ENCODE peak calls at places on chromosomes 11 and 22, in five cellular contexts. One of them, this sample, is unnamed.
A peak's percentile ranks its signal among the peaks of the same experiment; 100 is the strongest.

GRCh38 chr22:46612904-46613605 is 7.1 kb upstream of the GRAMD4 start:
- DNase-seq in esophagus squamous epithelium: no peak
- DNase-seq in HCT116: no peak
- DNase-seq in GM23338: no peak
- DNase-seq in colonic mucosa: peak; percentile 69
- DNase-seq in this sample: no peak

GRCh38 chr11:26766996-26767395 is 45.1 kb upstream of the SLC5A12 start:
- DNase-seq in esophagus squamous epithelium: no peak
- DNase-seq in HCT116: no peak
- DNase-seq in GM23338: no peak
- DNase-seq in colonic mucosa: no peak
- DNase-seq in this sample: no peak

GRCh38 chr11:76824083-76824939 is 36.4 kb upstream of the ACER3 start:
- DNase-seq in esophagus squamous epithelium: no peak
- DNase-seq in HCT116: peak; percentile 22
- DNase-seq in GM23338: peak; percentile 10
- DNase-seq in colonic mucosa: peak; percentile 15
- DNase-seq in this sample: no peak

GRCh38 chr11:120112174-120112796 is 25.6 kb downstream of the TRIM29 start:
- DNase-seq in esophagus squamous epithelium: no peak
- DNase-seq in HCT116: no peak
- DNase-seq in GM23338: peak; percentile 56
- DNase-seq in colonic mucosa: no peak
- DNase-seq in this sample: no peak

GRCh38 chr22:46614070-46614931 is 5.9 kb upstream of the GRAMD4 start:
- DNase-seq in esophagus squamous epithelium: no peak
- DNase-seq in HCT116: no peak
- DNase-seq in GM23338: no peak
- DNase-seq in colonic mucosa: no peak
- DNase-seq in this sample: no peak

GRCh38 chr11:72652871-72653615 is 21.2 kb downstream of the PDE2A start:
- DNase-seq in esophagus squamous epithelium: no peak
- DNase-seq in HCT116: no peak
- DNase-seq in GM23338: peak; percentile 91
- DNase-seq in colonic mucosa: no peak
- DNase-seq in this sample: no peak

GRCh38 chr22:28018461-28018927 is 99.4 kb upstream of the PITPNB start:
- DNase-seq in esophagus squamous epithelium: no peak
- DNase-seq in HCT116: no peak
- DNase-seq in GM23338: no peak
- DNase-seq in colonic mucosa: no peak
- DNase-seq in this sample: no peak

GRCh38 chr11:19380375-19380774 is 139.6 kb upstream of the E2F8 start:
- DNase-seq in esophagus squamous epithelium: no peak
- DNase-seq in HCT116: peak; percentile 29
- DNase-seq in GM23338: no peak
- DNase-seq in colonic mucosa: no peak
- DNase-seq in this sample: peak; percentile 92

GRCh38 chr11:88569342-88569741 is 231.8 kb upstream of the CTSC start:
- DNase-seq in esophagus squamous epithelium: no peak
- DNase-seq in HCT116: no peak
- DNase-seq in GM23338: no peak
- DNase-seq in colonic mucosa: no peak
- DNase-seq in this sample: no peak

GRCh38 chr22:43135565-43135964 is 7.6 kb downstream of the MCAT start:
- DNase-seq in esophagus squamous epithelium: no peak
- DNase-seq in HCT116: no peak
- DNase-seq in GM23338: no peak
- DNase-seq in colonic mucosa: no peak
- DNase-seq in this sample: no peak

GRCh38 chr11:113528982-113529381 is 53.8 kb upstream of the DRD2 start:
- DNase-seq in esophagus squamous epithelium: no peak
- DNase-seq in HCT116: no peak
- DNase-seq in GM23338: no peak
- DNase-seq in colonic mucosa: no peak
- DNase-seq in this sample: no peak

GRCh38 chr11:134539285-134539684 is 127.2 kb upstream of the B3GAT1 start:
- DNase-seq in esophagus squamous epithelium: no peak
- DNase-seq in HCT116: no peak
- DNase-seq in GM23338: no peak
- DNase-seq in colonic mucosa: no peak
- DNase-seq in this sample: no peak

GRCh38 chr22:39724390-39724789 is 153.8 kb downstream of the CACNA1I start:
- DNase-seq in esophagus squamous epithelium: no peak
- DNase-seq in HCT116: peak; percentile 32
- DNase-seq in GM23338: peak; percentile 41
- DNase-seq in colonic mucosa: no peak
- DNase-seq in this sample: no peak

GRCh38 chr22:45125198-45125597 is 38.5 kb upstream of the NUP50 start:
- DNase-seq in esophagus squamous epithelium: no peak
- DNase-seq in HCT116: no peak
- DNase-seq in GM23338: no peak
- DNase-seq in colonic mucosa: no peak
- DNase-seq in this sample: peak; percentile 69

GRCh38 chr11:131739243-131739882 is 368.9 kb downstream of the NTM start:
- DNase-seq in esophagus squamous epithelium: no peak
- DNase-seq in HCT116: no peak
- DNase-seq in GM23338: peak; percentile 47
- DNase-seq in colonic mucosa: no peak
- DNase-seq in this sample: no peak

GRCh38 chr22:37636186-37636948 is 3.1 kb upstream of the SH3BP1 start:
- DNase-seq in esophagus squamous epithelium: no peak
- DNase-seq in HCT116: no peak
- DNase-seq in GM23338: peak; percentile 47
- DNase-seq in colonic mucosa: no peak
- DNase-seq in this sample: peak; percentile 65

GRCh38 chr11:96113100-96113710 is 189.3 kb upstream of the MTMR2 start:
- DNase-seq in esophagus squamous epithelium: no peak
- DNase-seq in HCT116: no peak
- DNase-seq in GM23338: no peak
- DNase-seq in colonic mucosa: no peak
- DNase-seq in this sample: no peak

GRCh38 chr11:132080121-132080520 is 709.7 kb downstream of the NTM start:
- DNase-seq in esophagus squamous epithelium: no peak
- DNase-seq in HCT116: no peak
- DNase-seq in GM23338: no peak
- DNase-seq in colonic mucosa: no peak
- DNase-seq in this sample: no peak

GRCh38 chr11:74449369-74449931 is 17.9 kb downstream of the KCNE3 start:
- DNase-seq in esophagus squamous epithelium: no peak
- DNase-seq in HCT116: peak; percentile 57
- DNase-seq in GM23338: peak; percentile 89
- DNase-seq in colonic mucosa: peak; percentile 63
- DNase-seq in this sample: peak; percentile 59

GRCh38 chr11:19076744-19077589 is 16.4 kb upstream of the MRGPRX2 start:
- DNase-seq in esophagus squamous epithelium: no peak
- DNase-seq in HCT116: peak; percentile 31
- DNase-seq in GM23338: peak; percentile 69
- DNase-seq in colonic mucosa: peak; percentile 73
- DNase-seq in this sample: no peak

GRCh38 chr22:50602338-50602700 is 1.7 kb downstream of the MAPK8IP2 start:
- DNase-seq in esophagus squamous epithelium: no peak
- DNase-seq in HCT116: no peak
- DNase-seq in GM23338: no peak
- DNase-seq in colonic mucosa: no peak
- DNase-seq in this sample: no peak

GRCh38 chr22:50600541-50600940 is at the start of gene MAPK8IP2:
- DNase-seq in esophagus squamous epithelium: no peak
- DNase-seq in HCT116: no peak
- DNase-seq in GM23338: no peak
- DNase-seq in colonic mucosa: no peak
- DNase-seq in this sample: no peak

GRCh38 chr22:50601669-50602337 is 1.2 kb downstream of the MAPK8IP2 start:
- DNase-seq in esophagus squamous epithelium: no peak
- DNase-seq in HCT116: no peak
- DNase-seq in GM23338: no peak
- DNase-seq in colonic mucosa: no peak
- DNase-seq in this sample: no peak

GRCh38 chr22:50599816-50600454 is 658 bp upstream of the MAPK8IP2 start:
- DNase-seq in esophagus squamous epithelium: no peak
- DNase-seq in HCT116: no peak
- DNase-seq in GM23338: peak; percentile 76
- DNase-seq in colonic mucosa: peak; percentile 51
- DNase-seq in this sample: no peak

GRCh38 chr22:50600967-50601668 is 525 bp downstream of the MAPK8IP2 start:
- DNase-seq in esophagus squamous epithelium: no peak
- DNase-seq in HCT116: no peak
- DNase-seq in GM23338: no peak
- DNase-seq in colonic mucosa: no peak
- DNase-seq in this sample: no peak
- H3K4me3 ChIP-seq in esophagus squamous epithelium: peak overlapping the region; percentile 35
- H3K4me3 ChIP-seq in HCT116: peak overlapping the region; percentile 55
- H3K4me3 ChIP-seq in GM23338: peak overlapping the region; percentile 55
- H3K4me3 ChIP-seq in colonic mucosa: no peak overlapping the region
- H3K4me3 ChIP-seq in this sample: no peak overlapping the region

GRCh38 chr11:85723088-85723487 is 37.1 kb upstream of the CCDC89 start:
- DNase-seq in esophagus squamous epithelium: no peak
- DNase-seq in HCT116: no peak
- DNase-seq in GM23338: no peak
- DNase-seq in colonic mucosa: no peak
- DNase-seq in this sample: no peak

GRCh38 chr11:85718126-85718943 is 32.3 kb upstream of the CCDC89 start:
- DNase-seq in esophagus squamous epithelium: no peak
- DNase-seq in HCT116: no peak
- DNase-seq in GM23338: no peak
- DNase-seq in colonic mucosa: no peak
- DNase-seq in this sample: no peak

GRCh38 chr11:85717360-85717927 is 31.4 kb upstream of the CCDC89 start:
- DNase-seq in esophagus squamous epithelium: no peak
- DNase-seq in HCT116: no peak
- DNase-seq in GM23338: no peak
- DNase-seq in colonic mucosa: no peak
- DNase-seq in this sample: no peak

GRCh38 chr11:85721191-85721590 is 35.2 kb upstream of the CCDC89 start:
- DNase-seq in esophagus squamous epithelium: no peak
- DNase-seq in HCT116: no peak
- DNase-seq in GM23338: no peak
- DNase-seq in colonic mucosa: no peak
- DNase-seq in this sample: no peak

DNA sequence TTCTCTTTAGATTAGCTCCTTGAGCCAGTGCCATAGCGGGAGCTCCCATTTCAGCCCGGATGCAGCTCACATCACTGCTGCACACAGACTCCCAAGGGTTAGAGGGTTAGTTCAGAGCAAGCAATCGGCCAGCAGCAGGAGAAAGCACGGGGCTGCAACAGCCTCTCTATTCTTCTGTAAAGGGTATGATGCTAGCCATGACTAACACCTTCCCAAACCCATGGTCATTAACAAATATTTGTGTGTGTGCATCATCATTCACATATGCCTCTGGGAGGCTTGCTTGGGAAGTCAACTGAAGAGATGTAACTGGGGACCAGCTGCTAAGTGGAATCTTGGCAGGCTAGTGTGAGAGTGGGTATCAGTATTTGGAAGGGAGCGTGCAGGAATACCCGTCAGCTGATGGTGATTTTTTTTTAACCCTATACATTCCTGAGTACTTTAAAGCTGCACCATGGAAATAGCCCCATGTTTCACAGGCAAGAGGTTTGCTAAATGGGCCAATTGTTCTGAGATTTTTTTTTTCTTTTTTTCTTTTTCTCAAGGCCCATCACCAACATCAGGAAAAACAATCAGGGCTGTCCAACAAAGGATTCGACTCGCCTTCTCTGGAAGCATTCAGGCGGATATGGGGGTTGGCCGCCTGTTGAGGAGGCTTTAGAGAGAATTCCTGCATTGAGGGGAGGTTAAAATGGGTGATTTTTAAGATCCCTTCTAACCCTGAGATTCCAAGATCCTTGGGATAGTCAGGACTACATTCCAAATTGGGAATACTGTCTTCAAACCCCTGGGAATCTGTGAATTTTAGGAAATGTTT is 33.2 kb upstream of the CCDC89 start:
- DNase-seq in esophagus squamous epithelium: no peak
- DNase-seq in HCT116: peak; percentile 82
- DNase-seq in GM23338: peak; percentile 86
- DNase-seq in colonic mucosa: no peak
- DNase-seq in this sample: peak; percentile 96
- H3K4me3 ChIP-seq in esophagus squamous epithelium: peak overlapping the region; percentile 1
- H3K4me3 ChIP-seq in HCT116: peak overlapping the region; percentile 26
- H3K4me3 ChIP-seq in GM23338: peak overlapping the region; percentile 21
- H3K4me3 ChIP-seq in colonic mucosa: no peak overlapping the region
- H3K4me3 ChIP-seq in this sample: peak overlapping the region; percentile 35

GRCh38 chr11:9568161-9568853 is 5.2 kb upstream of the WEE1 start:
- DNase-seq in esophagus squamous epithelium: no peak
- DNase-seq in HCT116: no peak
- DNase-seq in GM23338: no peak
- DNase-seq in colonic mucosa: no peak
- DNase-seq in this sample: no peak

GRCh38 chr11:9570313-9570712 is 3.2 kb upstream of the WEE1 start:
- DNase-seq in esophagus squamous epithelium: no peak
- DNase-seq in HCT116: no peak
- DNase-seq in GM23338: no peak
- DNase-seq in colonic mucosa: no peak
- DNase-seq in this sample: no peak

GRCh38 chr11:9568854-9569587 is 4.4 kb upstream of the WEE1 start:
- DNase-seq in esophagus squamous epithelium: no peak
- DNase-seq in HCT116: peak; percentile 59
- DNase-seq in GM23338: peak; percentile 92
- DNase-seq in colonic mucosa: peak; percentile 94
- DNase-seq in this sample: peak; percentile 71

GRCh38 chr11:9571071-9571765 is 2.3 kb upstream of the WEE1 start:
- DNase-seq in esophagus squamous epithelium: no peak
- DNase-seq in HCT116: no peak
- DNase-seq in GM23338: no peak
- DNase-seq in colonic mucosa: no peak
- DNase-seq in this sample: no peak

GRCh38 chr11:9569588-9570164 is 3.8 kb upstream of the WEE1 start:
- DNase-seq in esophagus squamous epithelium: no peak
- DNase-seq in HCT116: no peak
- DNase-seq in GM23338: peak; percentile 28
- DNase-seq in colonic mucosa: no peak
- DNase-seq in this sample: no peak
- H3K4me3 ChIP-seq in esophagus squamous epithelium: no peak overlapping the region
- H3K4me3 ChIP-seq in HCT116: no peak overlapping the region
- H3K4me3 ChIP-seq in GM23338: no peak overlapping the region
- H3K4me3 ChIP-seq in colonic mucosa: no peak overlapping the region
- H3K4me3 ChIP-seq in this sample: no peak overlapping the region

DNA sequence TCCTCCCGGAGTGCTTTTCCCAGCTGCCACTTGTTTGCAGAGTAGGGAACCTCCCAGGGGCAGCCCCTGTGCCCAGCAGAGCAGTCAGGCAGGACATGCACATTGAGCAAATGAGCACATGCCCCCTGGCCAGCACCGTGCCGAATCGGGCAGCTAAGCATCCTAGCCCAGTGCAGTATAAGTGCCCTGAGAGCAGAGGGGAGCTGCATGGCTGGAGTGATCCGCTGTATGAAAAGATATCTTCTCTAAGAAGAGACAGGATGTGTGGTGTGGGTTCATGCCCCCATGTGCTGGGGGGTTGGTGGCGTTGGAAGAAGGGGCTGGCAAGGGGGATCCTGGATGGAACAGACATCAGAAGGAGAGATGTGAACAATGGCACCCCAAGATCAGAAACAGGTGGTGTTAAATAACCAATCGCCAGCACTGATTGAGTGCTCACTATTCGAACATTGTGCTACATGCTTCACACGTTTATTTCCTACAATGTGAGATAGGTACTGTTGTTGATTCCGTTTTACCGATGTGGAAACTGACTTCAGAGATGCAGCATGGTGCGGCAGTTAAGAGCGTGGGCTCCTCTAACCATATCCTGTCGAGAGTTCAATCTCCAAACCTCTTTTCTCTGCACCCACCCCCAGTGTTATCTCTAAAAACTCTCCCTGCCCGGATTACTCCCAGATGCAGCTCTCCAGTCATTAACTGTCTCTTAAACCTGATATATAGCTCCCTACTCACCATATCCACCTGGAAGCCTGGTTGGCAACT is 1.3 kb downstream of the AIP start:
- DNase-seq in esophagus squamous epithelium: no peak
- DNase-seq in HCT116: no peak
- DNase-seq in GM23338: no peak
- DNase-seq in colonic mucosa: peak; percentile 25
- DNase-seq in this sample: no peak
- H3K4me3 ChIP-seq in esophagus squamous epithelium: peak overlapping the region; percentile 35
- H3K4me3 ChIP-seq in HCT116: peak overlapping the region; percentile 61
- H3K4me3 ChIP-seq in GM23338: peak overlapping the region; percentile 52
- H3K4me3 ChIP-seq in colonic mucosa: peak overlapping the region; percentile 53
- H3K4me3 ChIP-seq in this sample: peak overlapping the region; percentile 64

This sample was measured in skeletal muscle cell.